ENCODE peak calls at places on chromosomes 13 and 19, in four cellular contexts. X is OCI-M1; Z is stimulated activated CD4-positive, alpha-beta T cell treated with anti-CD3 and anti-CD28 coated beads, Interleukin-4, amount 100 ng/mL, for 1 hour; H is activated CD8-positive, alpha-beta memory T cell treated with anti-CD3 and anti-CD28 coated beads for 1 hour. N is an unnamed sample.

GRCh38 chr19:51783373-51783772 is 11.6 kb upstream of the FPR3 start:
- DNase-seq in X (peak), Z (no peak), H (no peak), N (no peak)

GRCh38 chr19:40255619-40256166 is 29.2 kb upstream of the CCNP start:
- DNase-seq in X (no peak), Z (no peak), H (no peak), N (no peak)

GRCh38 chr13:113907637-113908617 is 44.1 kb upstream of the GAS6 start:
- DNase-seq in X (no peak), Z (no peak), H (no peak), N (no peak)

GRCh38 chr13:40116008-40116407 is 460.5 kb downstream of the COG6 start:
- DNase-seq in X (peak), Z (no peak), H (no peak), N (no peak)

GRCh38 chr13:42393573-42394360 is 121.8 kb downstream of the AKAP11 start:
- DNase-seq in X (no peak), Z (no peak), H (no peak), N (no peak)

GRCh38 chr13:23960566-23961156 is 63.4 kb upstream of the C1QTNF9B start:
- DNase-seq in X (peak), Z (no peak), H (no peak), N (no peak)

GRCh38 chr13:31914843-31915242 is 116.7 kb upstream of the FRY start:
- DNase-seq in X (no peak), Z (no peak), H (no peak), N (no peak)

GRCh38 chr13:110907951-110908898 is 6.6 kb downstream of the ANKRD10 start:
- DNase-seq in X (no peak), Z (no peak), H (no peak), N (no peak)

GRCh38 chr19:55461974-55462628 is 659 bp upstream of the ISOC2 start:
- DNase-seq in X (peak), Z (no peak), H (no peak), N (no peak)

GRCh38 chr13:83377486-83377885 is 504.8 kb downstream of the SLITRK1 start:
- DNase-seq in X (no peak), Z (no peak), H (no peak), N (no peak)

GRCh38 chr19:51884713-51885112 is 3.0 kb downstream of the ZNF577 start:
- DNase-seq in X (no peak), Z (no peak), H (no peak), N (no peak)

GRCh38 chr13:38223093-38223492 is 126.6 kb upstream of the UFM1 start:
- DNase-seq in X (peak), Z (no peak), H (no peak), N (no peak)

N was measured in mesenteric fat pad.